ENCODE peak calls at places on chromosomes 3 and 15, in ten cellular contexts. One of them, this sample, is unnamed.

GRCh38 chr3:8486945-8487344 is 14.7 kb upstream of the LMCD1 start:
- DNase-seq in breast epithelium: no peak
- DNase-seq in A549: no peak
- DNase-seq in glutamatergic neuron: no peak
- DNase-seq in tibial nerve: no peak
- DNase-seq in psoas muscle: no peak
- DNase-seq in B cell: no peak
- DNase-seq in D721Med: no peak
- DNase-seq in foreskin keratinocyte: no peak
- DNase-seq in lower leg skin: no peak
- DNase-seq in this sample: no peak

GRCh38 chr15:78171864-78172472 is 22.8 kb downstream of the IDH3A start:
- DNase-seq in breast epithelium: no peak
- DNase-seq in A549: no peak
- DNase-seq in glutamatergic neuron: no peak
- DNase-seq in tibial nerve: no peak
- DNase-seq in psoas muscle: no peak
- DNase-seq in B cell: no peak
- DNase-seq in D721Med: no peak
- DNase-seq in foreskin keratinocyte: no peak
- DNase-seq in lower leg skin: no peak
- DNase-seq in this sample: no peak

GRCh38 chr3:62669161-62669560 is 206.1 kb downstream of the CADPS start:
- DNase-seq in breast epithelium: no peak
- DNase-seq in A549: no peak
- DNase-seq in glutamatergic neuron: no peak
- DNase-seq in tibial nerve: no peak
- DNase-seq in psoas muscle: no peak
- DNase-seq in B cell: no peak
- DNase-seq in D721Med: no peak
- DNase-seq in foreskin keratinocyte: no peak
- DNase-seq in lower leg skin: no peak
- DNase-seq in this sample: no peak

GRCh38 chr3:46098319-46098761 is 71.1 kb upstream of the XCR1 start:
- DNase-seq in breast epithelium: no peak
- DNase-seq in A549: no peak
- DNase-seq in glutamatergic neuron: no peak
- DNase-seq in tibial nerve: no peak
- DNase-seq in psoas muscle: peak; percentile 53
- DNase-seq in B cell: peak; percentile 43
- DNase-seq in D721Med: no peak
- DNase-seq in foreskin keratinocyte: no peak
- DNase-seq in lower leg skin: no peak
- DNase-seq in this sample: no peak

GRCh38 chr15:67880651-67881182 is 40.9 kb upstream of the RNU6-1 start:
- DNase-seq in breast epithelium: peak; percentile 48
- DNase-seq in A549: no peak
- DNase-seq in glutamatergic neuron: no peak
- DNase-seq in tibial nerve: no peak
- DNase-seq in psoas muscle: no peak
- DNase-seq in B cell: no peak
- DNase-seq in D721Med: no peak
- DNase-seq in foreskin keratinocyte: peak; percentile 43
- DNase-seq in lower leg skin: peak; percentile 37
- DNase-seq in this sample: no peak

GRCh38 chr15:94206463-94207167 is 24.7 kb upstream of the MCTP2 start:
- DNase-seq in breast epithelium: no peak
- DNase-seq in A549: no peak
- DNase-seq in glutamatergic neuron: no peak
- DNase-seq in tibial nerve: no peak
- DNase-seq in psoas muscle: no peak
- DNase-seq in B cell: no peak
- DNase-seq in D721Med: no peak
- DNase-seq in foreskin keratinocyte: peak; percentile 92
- DNase-seq in lower leg skin: peak; percentile 18
- DNase-seq in this sample: no peak

GRCh38 chr3:52792961-52793695 is 1.5 kb upstream of the ITIH3 start:
- DNase-seq in breast epithelium: no peak
- DNase-seq in A549: no peak
- DNase-seq in glutamatergic neuron: no peak
- DNase-seq in tibial nerve: no peak
- DNase-seq in psoas muscle: no peak
- DNase-seq in B cell: no peak
- DNase-seq in D721Med: no peak
- DNase-seq in foreskin keratinocyte: no peak
- DNase-seq in lower leg skin: no peak
- DNase-seq in this sample: no peak

GRCh38 chr3:183819831-183820230 is 5.5 kb downstream of the MAP6D1 start:
- DNase-seq in breast epithelium: no peak
- DNase-seq in A549: no peak
- DNase-seq in glutamatergic neuron: no peak
- DNase-seq in tibial nerve: no peak
- DNase-seq in psoas muscle: no peak
- DNase-seq in B cell: no peak
- DNase-seq in D721Med: no peak
- DNase-seq in foreskin keratinocyte: no peak
- DNase-seq in lower leg skin: no peak
- DNase-seq in this sample: no peak

GRCh38 chr15:52558196-52558595 is 10.6 kb downstream of the ARPP19 start:
- DNase-seq in breast epithelium: no peak
- DNase-seq in A549: no peak
- DNase-seq in glutamatergic neuron: no peak
- DNase-seq in tibial nerve: no peak
- DNase-seq in psoas muscle: no peak
- DNase-seq in B cell: no peak
- DNase-seq in D721Med: no peak
- DNase-seq in foreskin keratinocyte: peak; percentile 87
- DNase-seq in lower leg skin: peak; percentile 42
- DNase-seq in this sample: no peak

GRCh38 chr3:193509103-193509965 is 45.4 kb downstream of the ATP13A4 start:
- DNase-seq in breast epithelium: no peak
- DNase-seq in A549: no peak
- DNase-seq in glutamatergic neuron: no peak
- DNase-seq in tibial nerve: no peak
- DNase-seq in psoas muscle: no peak
- DNase-seq in B cell: no peak
- DNase-seq in D721Med: no peak
- DNase-seq in foreskin keratinocyte: no peak
- DNase-seq in lower leg skin: no peak
- DNase-seq in this sample: no peak

GRCh38 chr3:39102504-39103323 is 4.7 kb downstream of the GORASP1 start:
- DNase-seq in breast epithelium: no peak
- DNase-seq in A549: no peak
- DNase-seq in glutamatergic neuron: no peak
- DNase-seq in tibial nerve: no peak
- DNase-seq in psoas muscle: no peak
- DNase-seq in B cell: no peak
- DNase-seq in D721Med: no peak
- DNase-seq in foreskin keratinocyte: no peak
- DNase-seq in lower leg skin: no peak
- DNase-seq in this sample: no peak
- TF ChIP-seq CTCF in breast epithelium: no peak
- TF ChIP-seq CTCF in A549: no peak
- TF ChIP-seq CTCF in glutamatergic neuron: no peak
- TF ChIP-seq CTCF in tibial nerve: no peak
- TF ChIP-seq CTCF in psoas muscle: no peak
- TF ChIP-seq CTCF in B cell: no peak
- TF ChIP-seq CTCF in D721Med: no peak
- TF ChIP-seq CTCF in foreskin keratinocyte: no peak
- TF ChIP-seq CTCF in lower leg skin: no peak
- TF ChIP-seq CTCF in this sample: no peak

DNA sequence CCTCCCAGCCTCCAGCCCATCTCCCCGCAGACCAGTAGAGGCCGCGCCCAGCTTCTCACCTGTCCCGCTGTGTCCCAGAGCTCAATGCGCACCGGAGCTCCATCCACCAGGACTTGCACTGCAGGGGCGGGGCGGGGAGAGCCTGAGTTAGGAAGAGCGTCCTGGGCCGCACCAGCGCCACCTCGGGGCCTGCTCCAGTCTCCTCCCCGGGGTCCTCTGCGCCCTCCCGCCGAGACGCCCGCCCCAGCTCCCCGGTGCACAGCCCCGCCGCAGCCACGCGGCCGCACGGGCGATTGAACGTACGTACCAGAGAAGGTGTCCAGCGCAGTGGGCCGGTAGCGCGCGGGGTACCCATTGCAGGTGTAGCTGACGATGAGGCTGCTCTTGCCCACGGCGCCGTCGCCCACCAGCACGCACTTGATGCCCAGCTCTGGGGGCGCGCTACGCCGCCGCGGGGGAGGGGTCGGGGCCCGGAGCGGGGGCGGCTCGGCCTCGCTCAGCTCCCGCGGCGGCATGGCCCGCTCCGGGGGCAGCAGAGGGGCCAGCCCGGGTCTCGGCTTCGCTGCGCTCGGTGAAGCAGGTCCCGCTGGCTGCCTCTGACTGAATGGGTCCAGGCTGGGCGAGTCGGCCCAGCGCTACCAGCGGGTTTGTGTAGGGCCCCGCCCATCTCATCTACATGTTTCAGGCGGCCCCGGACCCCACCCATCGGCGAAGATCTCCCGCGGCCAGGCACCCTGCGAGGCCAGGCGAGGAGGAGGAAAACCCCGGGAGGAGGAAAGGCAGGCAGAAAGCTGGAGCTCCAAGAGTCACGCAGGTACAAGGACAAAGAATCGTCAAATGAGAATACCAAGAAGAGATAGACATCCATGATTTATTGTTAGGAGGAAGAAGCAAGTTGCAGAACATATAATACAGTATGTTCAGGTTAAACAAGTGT is at the start of gene RHOV:
- DNase-seq in breast epithelium: peak; percentile 77
- DNase-seq in A549: peak; percentile 76
- DNase-seq in glutamatergic neuron: peak; percentile 70
- DNase-seq in tibial nerve: no peak
- DNase-seq in psoas muscle: peak; percentile 44
- DNase-seq in B cell: peak; percentile 70
- DNase-seq in D721Med: peak; percentile 87
- DNase-seq in foreskin keratinocyte: no peak
- DNase-seq in lower leg skin: no peak
- DNase-seq in this sample: peak; percentile 35
- TF ChIP-seq CTCF in breast epithelium: peak; percentile 36
- TF ChIP-seq CTCF in A549: peak; percentile 40
- TF ChIP-seq CTCF in glutamatergic neuron: no peak
- TF ChIP-seq CTCF in tibial nerve: no peak
- TF ChIP-seq CTCF in psoas muscle: peak; percentile 22
- TF ChIP-seq CTCF in B cell: peak; percentile 34
- TF ChIP-seq CTCF in D721Med: peak; percentile 35
- TF ChIP-seq CTCF in foreskin keratinocyte: peak; percentile 65
- TF ChIP-seq CTCF in lower leg skin: no peak
- TF ChIP-seq CTCF in this sample: no peak

DNA sequence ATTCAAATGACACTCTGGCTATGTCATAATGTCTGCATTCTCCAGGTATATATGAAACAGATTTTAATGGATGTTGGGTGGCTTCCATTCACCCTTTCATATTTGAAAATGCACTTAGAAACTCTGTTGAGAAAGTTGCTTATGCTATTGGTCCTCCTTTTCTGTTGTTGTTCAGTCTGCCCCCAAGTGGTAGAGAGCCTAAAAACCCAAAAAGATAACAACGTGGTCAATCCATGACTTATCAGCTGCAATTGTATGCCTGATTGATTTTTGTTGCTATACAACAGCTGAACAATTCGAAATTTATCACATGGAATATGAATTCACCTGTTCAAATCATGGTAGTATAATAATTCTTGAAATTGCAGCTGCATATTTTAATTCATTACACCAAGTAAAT is 279.8 kb downstream of the ROBO2 start:
- DNase-seq in breast epithelium: no peak
- DNase-seq in A549: no peak
- DNase-seq in glutamatergic neuron: no peak
- DNase-seq in tibial nerve: no peak
- DNase-seq in psoas muscle: no peak
- DNase-seq in B cell: no peak
- DNase-seq in D721Med: no peak
- DNase-seq in foreskin keratinocyte: no peak
- DNase-seq in lower leg skin: no peak
- DNase-seq in this sample: no peak
- TF ChIP-seq CTCF in breast epithelium: no peak
- TF ChIP-seq CTCF in A549: no peak
- TF ChIP-seq CTCF in glutamatergic neuron: no peak
- TF ChIP-seq CTCF in tibial nerve: no peak
- TF ChIP-seq CTCF in psoas muscle: no peak
- TF ChIP-seq CTCF in B cell: no peak
- TF ChIP-seq CTCF in D721Med: peak; percentile 42
- TF ChIP-seq CTCF in foreskin keratinocyte: peak; percentile 48
- TF ChIP-seq CTCF in lower leg skin: no peak
- TF ChIP-seq CTCF in this sample: no peak

GRCh38 chr15:74045184-74045583 is 37.2 kb downstream of the GOLGA6A start:
- DNase-seq in breast epithelium: no peak
- DNase-seq in A549: no peak
- DNase-seq in glutamatergic neuron: no peak
- DNase-seq in tibial nerve: no peak
- DNase-seq in psoas muscle: no peak
- DNase-seq in B cell: no peak
- DNase-seq in D721Med: peak; percentile 4
- DNase-seq in foreskin keratinocyte: no peak
- DNase-seq in lower leg skin: no peak
- DNase-seq in this sample: no peak
- TF ChIP-seq CTCF in breast epithelium: no peak
- TF ChIP-seq CTCF in A549: no peak
- TF ChIP-seq CTCF in glutamatergic neuron: no peak
- TF ChIP-seq CTCF in tibial nerve: no peak
- TF ChIP-seq CTCF in psoas muscle: no peak
- TF ChIP-seq CTCF in B cell: no peak
- TF ChIP-seq CTCF in D721Med: no peak
- TF ChIP-seq CTCF in foreskin keratinocyte: no peak
- TF ChIP-seq CTCF in lower leg skin: no peak
- TF ChIP-seq CTCF in this sample: no peak

GRCh38 chr3:133489466-133490085 is 83.9 kb upstream of the CDV3 start:
- DNase-seq in breast epithelium: no peak
- DNase-seq in A549: no peak
- DNase-seq in glutamatergic neuron: no peak
- DNase-seq in tibial nerve: no peak
- DNase-seq in psoas muscle: no peak
- DNase-seq in B cell: no peak
- DNase-seq in D721Med: no peak
- DNase-seq in foreskin keratinocyte: no peak
- DNase-seq in lower leg skin: no peak
- DNase-seq in this sample: no peak

GRCh38 chr3:133492159-133492860 is 81.2 kb upstream of the CDV3 start:
- DNase-seq in breast epithelium: no peak
- DNase-seq in A549: no peak
- DNase-seq in glutamatergic neuron: no peak
- DNase-seq in tibial nerve: no peak
- DNase-seq in psoas muscle: no peak
- DNase-seq in B cell: no peak
- DNase-seq in D721Med: no peak
- DNase-seq in foreskin keratinocyte: no peak
- DNase-seq in lower leg skin: no peak
- DNase-seq in this sample: no peak

GRCh38 chr3:133491481-133492059 is 81.9 kb upstream of the CDV3 start:
- DNase-seq in breast epithelium: no peak
- DNase-seq in A549: no peak
- DNase-seq in glutamatergic neuron: no peak
- DNase-seq in tibial nerve: no peak
- DNase-seq in psoas muscle: no peak
- DNase-seq in B cell: no peak
- DNase-seq in D721Med: no peak
- DNase-seq in foreskin keratinocyte: no peak
- DNase-seq in lower leg skin: no peak
- DNase-seq in this sample: no peak

GRCh38 chr3:133490468-133491351 is 82.8 kb upstream of the CDV3 start:
- DNase-seq in breast epithelium: no peak
- DNase-seq in A549: no peak
- DNase-seq in glutamatergic neuron: no peak
- DNase-seq in tibial nerve: no peak
- DNase-seq in psoas muscle: no peak
- DNase-seq in B cell: peak; percentile 78
- DNase-seq in D721Med: no peak
- DNase-seq in foreskin keratinocyte: no peak
- DNase-seq in lower leg skin: no peak
- DNase-seq in this sample: no peak

GRCh38 chr3:133494469-133494868 is 79.0 kb upstream of the CDV3 start:
- DNase-seq in breast epithelium: no peak
- DNase-seq in A549: peak; percentile 28
- DNase-seq in glutamatergic neuron: peak; percentile 39
- DNase-seq in tibial nerve: no peak
- DNase-seq in psoas muscle: no peak
- DNase-seq in B cell: no peak
- DNase-seq in D721Med: no peak
- DNase-seq in foreskin keratinocyte: no peak
- DNase-seq in lower leg skin: no peak
- DNase-seq in this sample: no peak
- TF ChIP-seq CTCF in breast epithelium: no peak
- TF ChIP-seq CTCF in A549: peak; percentile 12
- TF ChIP-seq CTCF in glutamatergic neuron: peak; percentile 63
- TF ChIP-seq CTCF in tibial nerve: no peak
- TF ChIP-seq CTCF in psoas muscle: no peak
- TF ChIP-seq CTCF in B cell: no peak
- TF ChIP-seq CTCF in D721Med: no peak
- TF ChIP-seq CTCF in foreskin keratinocyte: peak; percentile 45
- TF ChIP-seq CTCF in lower leg skin: no peak
- TF ChIP-seq CTCF in this sample: no peak